ENCODE peak calls at places on chromosomes 16 and 17, in six cellular contexts. O is pancreas; J is prostate gland; D is SJSA1; T is A549; Z is naive thymus-derived CD4-positive, alpha-beta T cell. A is an unnamed sample. For H3K4me1, the result is how much of the 10 kb centered on the place peaks cover.

GRCh38 chr17:27244481-27245223 is 49.3 kb upstream of the WSB1 start:
- DNase-seq in T (peak), D (peak), O (peak), Z (no peak), J (peak), A (no peak)

GRCh38 chr17:18959071-18959844 is 7.3 kb downstream of the SLC5A10 start:
- DNase-seq in Z (no peak), T (no peak), D (no peak), O (no peak), J (no peak), A (no peak)

GRCh38 chr17:51000835-51001638 is 119.6 kb downstream of the SPAG9 start:
- DNase-seq in Z (peak), D (peak), T (peak), J (peak), O (no peak), A (peak)

GRCh38 chr17:17387017-17387416 is 83.8 kb downstream of the NT5M start:
- DNase-seq in D (no peak), O (peak), Z (no peak), T (no peak), J (no peak), A (no peak)

GRCh38 chr17:66950886-66951604 is 13.5 kb upstream of the CACNG4 start:
- DNase-seq in D (no peak), T (no peak), O (no peak), J (no peak), Z (no peak), A (no peak)

GRCh38 chr17:33072421-33073175 is 81.0 kb downstream of the SPACA3 start:
- DNase-seq in Z (no peak), J (no peak), O (no peak), D (no peak), T (peak), A (no peak)

GRCh38 chr17:71251936-71252335 is 868.9 kb upstream of the SOX9 start:
- DNase-seq in T (no peak), O (no peak), Z (no peak), D (no peak), J (no peak), A (no peak)

GRCh38 chr17:17052462-17053221 is 10.4 kb downstream of the MPRIP start:
- DNase-seq in Z (no peak), J (no peak), O (no peak), D (no peak), T (no peak), A (no peak)

GRCh38 chr17:9419932-9420453 is 155.6 kb downstream of the STX8 start:
- DNase-seq in Z (no peak), D (no peak), O (no peak), T (no peak), J (no peak), A (no peak)

GRCh38 chr17:68613739-68614298 is 12.7 kb upstream of the FAM20A start:
- DNase-seq in Z (no peak), J (no peak), O (no peak), T (peak), D (no peak), A (peak)

GRCh38 chr17:3647769-3648540 is 11.4 kb downstream of the CTNS start:
- DNase-seq in J (peak), Z (no peak), D (no peak), T (peak), O (no peak), A (peak)

GRCh38 chr17:72677714-72678390 is 414.6 kb downstream of the SLC39A11 start:
- DNase-seq in J (no peak), Z (no peak), T (no peak), O (no peak), D (peak), A (no peak)

GRCh38 chr17:4610656-4611055 is 26.3 kb downstream of the SMTNL2 start:
- DNase-seq in J (no peak), D (no peak), O (no peak), Z (no peak), T (no peak), A (no peak)

GRCh38 chr17:44066204-44066930 is at the start of gene LSM12:
- DNase-seq in O (peak), J (peak), Z (peak), D (peak), T (peak), A (peak)

GRCh38 chr16:11178424-11178823 is 77.6 kb downstream of the SOCS1 start:
- DNase-seq in J (no peak), Z (no peak), D (no peak), O (no peak), T (no peak), A (no peak)
- H3K4me1 ChIP-seq in J (under half), Z (under half), D (under half), O (under half), T (under half), A (under half)

DNA sequence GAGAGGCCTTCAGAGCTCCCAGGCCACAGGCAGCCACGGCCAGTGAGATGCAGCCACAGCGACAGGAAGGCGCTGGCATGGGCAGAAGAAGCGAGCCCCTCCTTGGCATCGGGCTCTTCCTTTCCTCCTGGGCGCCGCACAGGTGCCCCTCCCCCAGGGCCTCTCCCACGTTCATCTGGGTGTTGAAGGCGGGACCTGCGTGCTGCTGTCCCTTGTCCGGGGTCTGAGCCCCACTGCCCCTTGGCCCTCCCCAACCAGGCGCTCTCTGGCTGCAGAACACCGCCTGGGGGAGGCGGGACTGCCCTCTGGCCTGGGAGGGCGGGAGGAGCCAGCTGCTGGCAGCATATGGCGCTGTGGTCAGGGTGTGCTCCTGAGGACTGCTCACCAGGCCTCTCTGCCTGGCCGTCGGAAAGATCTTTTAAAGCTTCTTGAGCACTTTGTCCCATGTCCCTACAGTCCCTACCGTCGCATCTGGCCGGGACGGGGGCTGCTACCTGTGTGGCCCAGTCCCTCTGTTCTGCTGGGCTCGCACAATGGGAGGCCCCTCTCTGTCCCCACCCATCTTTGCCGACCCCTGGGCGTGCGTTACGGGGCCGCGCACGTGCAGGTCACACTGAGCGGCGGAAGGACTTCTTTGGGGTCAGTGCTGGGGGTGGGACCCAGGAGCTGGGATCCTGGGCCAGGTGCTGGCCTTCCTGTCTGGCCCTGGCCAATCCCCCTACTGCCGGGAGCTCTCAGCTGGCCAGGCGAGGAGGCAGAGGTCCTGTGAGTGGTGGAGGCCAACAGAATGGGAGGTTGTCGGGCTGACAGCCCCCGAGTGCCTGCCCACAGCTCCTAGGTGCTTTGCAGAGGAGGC is 1.7 kb downstream of the SLC25A10 start:
- DNase-seq in Z (no peak), T (no peak), D (no peak), J (no peak), O (peak), A (peak)
- H3K4me3 ChIP-seq in Z (no peak), T (peak), D (no peak), J (peak), O (peak), A (peak)

GRCh38 chr16:73124665-73125064 is 76.7 kb upstream of the ZFHX3 start:
- DNase-seq in O (no peak), D (no peak), T (no peak), J (no peak), Z (no peak), A (no peak)
- H3K4me1 ChIP-seq in O (under half), D (under half), T (under half), J (under half), Z (under half), A (under half)

GRCh38 chr17:58515286-58515685 is 848 bp upstream of the MTMR4 start:
- DNase-seq in J (no peak), D (no peak), O (no peak), T (no peak), Z (no peak), A (no peak)
- H3K4me3 ChIP-seq in J (no peak), D (no peak), O (no peak), T (no peak), Z (no peak), A (no peak)

DNA sequence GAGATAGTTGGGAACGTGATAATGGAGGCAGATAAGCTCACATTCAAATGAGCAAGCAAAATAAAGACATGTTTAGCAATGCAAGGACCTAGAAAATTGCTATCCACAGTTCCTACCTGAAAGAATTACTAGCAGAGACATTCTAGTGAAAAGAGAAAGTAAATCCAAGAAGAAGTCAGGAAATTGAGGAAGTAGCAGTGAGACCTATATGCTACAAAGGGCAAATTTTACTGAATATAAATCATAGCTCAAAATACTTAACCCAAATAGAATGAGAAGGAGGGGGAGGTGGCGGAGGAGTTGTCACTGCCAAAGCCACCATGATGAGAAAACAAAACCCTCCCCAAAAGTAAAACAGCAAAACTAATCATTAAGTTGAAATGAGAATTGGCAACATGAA is 39.3 kb downstream of the PITPNM3 start:
- DNase-seq in T (no peak), Z (no peak), D (no peak), O (no peak), J (no peak), A (no peak)
- H3K4me1 ChIP-seq in T (under half), Z (under half), D (under half), O (under half), J (under half), A (under half)

GRCh38 chr17:15777297-15777696 is 45.2 kb downstream of the TBC1D26 start:
- DNase-seq in O (no peak), D (no peak), J (no peak), Z (no peak), T (no peak), A (no peak)
- H3K4me3 ChIP-seq in O (no peak), D (no peak), J (no peak), Z (no peak), T (no peak), A (no peak)

GRCh38 chr17:64964796-64965195 is 45.5 kb upstream of the LRRC37A3 start:
- DNase-seq in O (no peak), D (no peak), Z (no peak), J (no peak), T (no peak), A (no peak)
- H3K4me1 ChIP-seq in O (under half), D (under half), Z (under half), J (under half), T (under half), A (under half)

GRCh38 chr17:522912-523311 is 170.3 kb upstream of the RPH3AL start:
- DNase-seq in D (no peak), J (no peak), Z (no peak), O (no peak), T (no peak), A (no peak)

GRCh38 chr17:521168-521525 is 168.5 kb upstream of the RPH3AL start:
- DNase-seq in D (no peak), Z (no peak), O (no peak), T (no peak), J (no peak), A (no peak)

GRCh38 chr17:521561-522325 is 169.1 kb upstream of the RPH3AL start:
- DNase-seq in O (no peak), J (no peak), Z (no peak), D (no peak), T (no peak), A (no peak)

GRCh38 chr17:519450-520212 is 167.0 kb upstream of the RPH3AL start:
- DNase-seq in J (no peak), O (no peak), T (no peak), D (no peak), Z (no peak), A (no peak)

DNA sequence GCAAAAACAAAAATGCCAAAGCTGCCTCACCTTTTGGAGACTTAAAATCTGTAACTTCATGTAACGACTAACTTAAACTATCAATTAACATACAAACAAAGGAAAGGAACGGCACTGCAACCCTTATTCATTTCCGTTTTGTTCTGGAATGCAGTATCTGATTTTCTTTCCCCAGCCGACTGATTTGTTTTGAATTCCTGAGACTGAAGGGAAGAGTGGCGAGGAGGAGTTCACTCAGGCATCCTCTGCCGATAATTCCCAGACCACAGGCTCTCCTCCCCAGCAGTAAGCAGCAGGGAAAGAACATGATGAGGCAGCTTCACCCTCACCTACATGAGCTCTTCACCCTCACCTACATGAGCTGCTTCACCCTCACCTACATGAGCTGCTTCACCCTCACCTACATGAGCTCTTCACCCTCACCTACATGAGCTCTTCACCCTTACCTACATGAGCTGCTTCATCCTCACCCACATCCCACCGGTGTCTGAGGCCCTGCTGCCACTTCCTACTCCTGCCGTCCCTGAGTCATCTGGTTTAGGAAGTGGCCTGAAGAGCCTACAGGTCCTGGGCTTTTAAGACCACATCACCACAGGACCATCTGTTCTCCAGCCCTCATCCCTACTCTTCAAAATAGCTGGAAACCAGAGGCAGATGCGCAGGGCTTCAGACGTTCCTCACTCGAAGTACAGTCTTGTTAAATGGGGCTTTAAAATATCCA is 168.0 kb upstream of the RPH3AL start:
- DNase-seq in O (no peak), Z (no peak), D (peak), J (no peak), T (no peak), A (no peak)
- H3K4me3 ChIP-seq in O (no peak), Z (no peak), D (no peak), J (no peak), T (no peak), A (no peak)

GRCh38 chr17:38883592-38884526 is 14.0 kb downstream of the LASP1 start:
- DNase-seq in Z (no peak), O (no peak), D (peak), T (no peak), J (no peak), A (peak)

GRCh38 chr17:38881600-38882191 is 11.8 kb downstream of the LASP1 start:
- DNase-seq in J (no peak), D (peak), T (peak), Z (no peak), O (no peak), A (peak)

GRCh38 chr17:38886643-38887010 is 16.8 kb downstream of the LASP1 start:
- DNase-seq in Z (no peak), O (no peak), J (no peak), D (no peak), T (no peak), A (no peak)

GRCh38 chr17:38885728-38886642 is 16.1 kb downstream of the LASP1 start:
- DNase-seq in J (no peak), T (no peak), Z (no peak), D (no peak), O (no peak), A (peak)

GRCh38 chr17:38885044-38885727 is 15.3 kb downstream of the LASP1 start:
- DNase-seq in Z (no peak), D (no peak), O (peak), J (no peak), T (no peak), A (no peak)
- H3K4me1 ChIP-seq in Z (half or more), D (under half), O (under half), J (under half), T (half or more), A (under half)

A was measured in HAP-1.